ENCODE peak calls at places on chromosomes 1 and 21, in seven cellular contexts. N is iris pigment epithelial cell, Z is activated B cell treated with CpG ODN at 0.5 μM for 24 hours, V is fibroblast of mammary gland, L is suprapubic skin, H is endothelial cell, G is heart left ventricle. D is an unnamed sample.

GRCh38 chr1:116558140-116558549 is 12.7 kb downstream of the CD58 start:
- DNase-seq in N (no peak), G (no peak), L (no peak), Z (no peak), H (no peak), V (no peak), D (no peak)

GRCh38 chr1:22318279-22318983 is 133.2 kb upstream of the ZBTB40 start:
- DNase-seq in H (peak), Z (no peak), L (no peak), G (no peak), N (no peak), V (no peak), D (no peak)

GRCh38 chr1:244011796-244012195 is 39.3 kb upstream of the ZBTB18 start:
- DNase-seq in Z (no peak), G (no peak), N (no peak), L (no peak), H (no peak), V (no peak), D (no peak)

GRCh38 chr1:91725961-91726704 is 159.8 kb downstream of the TGFBR3 start:
- DNase-seq in H (no peak), V (peak), Z (no peak), L (no peak), G (no peak), N (peak), D (no peak)

GRCh38 chr21:37398697-37399096 is 32.1 kb downstream of the DYRK1A start:
- DNase-seq in H (no peak), V (no peak), L (no peak), G (no peak), Z (no peak), N (no peak), D (no peak)

GRCh38 chr1:235045034-235045690 is 83.5 kb downstream of the TOMM20 start:
- DNase-seq in Z (no peak), G (no peak), L (no peak), N (peak), V (no peak), H (no peak), D (no peak)

GRCh38 chr1:167247754-167248153 is 27.1 kb downstream of the POU2F1 start:
- DNase-seq in G (no peak), L (no peak), H (no peak), V (no peak), N (no peak), Z (no peak), D (no peak)

GRCh38 chr1:161949543-161949942 is 74.1 kb downstream of the OLFML2B start:
- DNase-seq in H (no peak), G (no peak), Z (no peak), V (peak), N (no peak), L (no peak), D (no peak)

GRCh38 chr1:156602557-156602993 is 1.3 kb upstream of the GPATCH4 start:
- DNase-seq in V (peak), Z (no peak), L (no peak), H (no peak), N (no peak), G (no peak), D (no peak)